ENCODE peak calls at places on chromosomes 7 and 10, in five cellular contexts. O, X, R, Q and F are unnamed samples.

GRCh38 chr10:132134541-132135397 is 52.0 kb upstream of the DPYSL4 start:
- DNase-seq in O (no peak), X (no peak), R (no peak), Q (no peak), F (no peak)

GRCh38 chr7:128163473-128163872 is 77.6 kb upstream of the LEP start:
- DNase-seq in O (no peak), X (no peak), R (no peak), Q (no peak), F (no peak)

GRCh38 chr7:55518836-55519235 is 53.5 kb downstream of the VOPP1 start:
- DNase-seq in O (no peak), X (no peak), R (no peak), Q (no peak), F (no peak)

GRCh38 chr10:70578371-70578947 is 24.1 kb downstream of the PRF1 start:
- DNase-seq in O (peak; percentile 70), X (peak; percentile 53), R (no peak), Q (no peak), F (no peak)

GRCh38 chr7:142925413-142925812 is 8.1 kb downstream of the TRPV5 start:
- DNase-seq in O (no peak), X (no peak), R (no peak), Q (no peak), F (no peak)

GRCh38 chr7:151833213-151833651 is 43.7 kb downstream of the PRKAG2 start:
- DNase-seq in O (no peak), X (no peak), R (no peak), Q (no peak), F (no peak)

GRCh38 chr10:70492786-70493659 is 14.5 kb downstream of the PALD1 start:
- DNase-seq in O (peak; percentile 26), X (peak; percentile 24), R (no peak), Q (no peak), F (no peak)

GRCh38 chr7:41763626-41764025 is 60.7 kb upstream of the INHBA start:
- DNase-seq in O (peak; percentile 78), X (no peak), R (no peak), Q (no peak), F (no peak)

GRCh38 chr7:151777913-151778670 is 98.8 kb downstream of the PRKAG2 start:
- DNase-seq in O (no peak), X (no peak), R (no peak), Q (no peak), F (no peak)

GRCh38 chr7:106138776-106139175 is 26.7 kb upstream of the SYPL1 start:
- DNase-seq in O (no peak), X (no peak), R (no peak), Q (no peak), F (no peak)

GRCh38 chr7:75663302-75663907 is 75.3 kb downstream of the HIP1 start:
- DNase-seq in O (no peak), X (no peak), R (no peak), Q (no peak), F (no peak)

GRCh38 chr10:118692911-118693310 is 61.9 kb downstream of the CACUL1 start:
- DNase-seq in O (peak; percentile 82), X (no peak), R (peak; percentile 92), Q (no peak), F (no peak)

GRCh38 chr10:107767185-107767584 is 602.7 kb upstream of the SORCS1 start:
- DNase-seq in O (no peak), X (no peak), R (no peak), Q (no peak), F (no peak)

GRCh38 chr7:106346678-106347217 is 62.0 kb upstream of the NAMPT start:
- DNase-seq in O (peak; percentile 94), X (no peak), R (peak; percentile 79), Q (no peak), F (no peak)

GRCh38 chr7:1974714-1975113 is 258.0 kb downstream of the MAD1L1 start:
- DNase-seq in O (no peak), X (no peak), R (no peak), Q (peak; percentile 34), F (no peak)

GRCh38 chr7:5517057-5517456 is 93.4 kb upstream of the TNRC18 start:
- DNase-seq in O (no peak), X (no peak), R (no peak), Q (no peak), F (no peak)

GRCh38 chr7:35983585-35983984 is 169.5 kb upstream of the EEPD1 start:
- DNase-seq in O (peak; percentile 18), X (no peak), R (no peak), Q (no peak), F (no peak)

GRCh38 chr7:66409493-66409892 is 204.4 kb downstream of the TPST1 start:
- DNase-seq in O (no peak), X (no peak), R (no peak), Q (no peak), F (no peak)

GRCh38 chr10:103613616-103614015 is 120.1 kb downstream of the NEURL1 start:
- DNase-seq in O (no peak), X (no peak), R (no peak), Q (no peak), F (no peak)

GRCh38 chr7:122310119-122311021 is 5.8 kb upstream of the FEZF1 start:
- DNase-seq in O (no peak), X (no peak), R (no peak), Q (no peak), F (no peak)

GRCh38 chr10:75375828-75376227 is 25.7 kb downstream of the ZNF503 start:
- DNase-seq in O (no peak), X (no peak), R (no peak), Q (no peak), F (no peak)

GRCh38 chr10:8325015-8325414 is 270.5 kb downstream of the GATA3 start:
- DNase-seq in O (no peak), X (no peak), R (no peak), Q (no peak), F (no peak)

GRCh38 chr10:497289-497688 is 192.2 kb downstream of the DIP2C start:
- DNase-seq in O (no peak), X (no peak), R (no peak), Q (no peak), F (no peak)

GRCh38 chr7:97269741-97270140 is 152.2 kb downstream of the SDHAF3 start:
- DNase-seq in O (no peak), X (no peak), R (no peak), Q (no peak), F (no peak)

GRCh38 chr7:122886357-122887081 is at the start of gene CADPS2:
- DNase-seq in O (peak; percentile 80), X (peak; percentile 87), R (no peak), Q (peak; percentile 98), F (no peak)

GRCh38 chr7:46003896-46004875 is 83.1 kb upstream of the IGFBP3 start:
- DNase-seq in O (peak; percentile 95), X (no peak), R (no peak), Q (no peak), F (no peak)

GRCh38 chr7:30136339-30136738 is 1.6 kb downstream of the MTURN start:
- DNase-seq in O (no peak), X (no peak), R (no peak), Q (no peak), F (no peak)

GRCh38 chr10:64316416-64316815 is 795.2 kb downstream of the REEP3 start:
- DNase-seq in O (no peak), X (no peak), R (no peak), Q (no peak), F (no peak)

GRCh38 chr7:31883761-31884164 is 186.4 kb downstream of the PDE1C start:
- DNase-seq in O (peak; percentile 87), X (no peak), R (peak; percentile 52), Q (peak; percentile 7), F (no peak)

GRCh38 chr7:126483972-126484371 is 768.8 kb downstream of the GRM8 start:
- DNase-seq in O (no peak), X (no peak), R (no peak), Q (peak; percentile 93), F (peak; percentile 96)

GRCh38 chr7:157653827-157654207 is 317.0 kb downstream of the DNAJB6 start:
- DNase-seq in O (no peak), X (no peak), R (no peak), Q (no peak), F (no peak)

GRCh38 chr7:79293655-79294142 is 159.8 kb downstream of the MAGI2 start:
- DNase-seq in O (peak; percentile 68), X (peak; percentile 40), R (no peak), Q (peak; percentile 27), F (no peak)

GRCh38 chr10:102780246-102780645 is 36.5 kb downstream of the WBP1L start:
- DNase-seq in O (peak; percentile 50), X (no peak), R (no peak), Q (no peak), F (no peak)

GRCh38 chr7:18468794-18469193 is 26.8 kb upstream of the HDAC9 start:
- DNase-seq in O (no peak), X (no peak), R (no peak), Q (no peak), F (no peak)

GRCh38 chr10:51653025-51653424 is 46.4 kb downstream of the CSTF2T start:
- DNase-seq in O (no peak), X (no peak), R (no peak), Q (no peak), F (no peak)

GRCh38 chr10:130749911-130750310 is 561.6 kb downstream of the TCERG1L start:
- DNase-seq in O (no peak), X (no peak), R (no peak), Q (no peak), F (no peak)

GRCh38 chr7:26052721-26053120 is 99.3 kb upstream of the NFE2L3 start:
- DNase-seq in O (peak; percentile 14), X (no peak), R (no peak), Q (no peak), F (no peak)

GRCh38 chr7:134729895-134730294 is 49.5 kb upstream of the CALD1 start:
- DNase-seq in O (no peak), X (no peak), R (no peak), Q (no peak), F (no peak)